ENCODE peak calls at places on chromosome 13, in nine cellular contexts. R is astrocyte of the spinal cord, G is HCT116, U is BE2C, M is fibroblast of mammary gland, S is left ventricle myocardium inferior, K is PC-9, D is mucosa of descending colon, F is tibial artery. V is an unnamed sample.

GRCh38 chr13:34357435-34358232 is 539.7 kb downstream of the RFC3 start:
- DNase-seq in U (no peak), R (peak), F (peak), K (peak), D (no peak), G (no peak), M (peak), S (no peak), V (peak)

GRCh38 chr13:74920945-74921725 is 560.8 kb downstream of the TBC1D4 start:
- DNase-seq in R (no peak), D (no peak), M (no peak), G (no peak), S (no peak), F (no peak), U (no peak), K (no peak), V (no peak)

GRCh38 chr13:31214379-31214778 is 14.6 kb downstream of the B3GLCT start:
- DNase-seq in U (no peak), R (no peak), S (no peak), G (no peak), F (no peak), M (no peak), D (no peak), K (no peak), V (no peak)

GRCh38 chr13:53015044-53015443 is 13.6 kb upstream of the OLFM4 start:
- DNase-seq in K (no peak), S (no peak), D (no peak), R (no peak), F (no peak), U (no peak), G (no peak), M (no peak), V (no peak)

GRCh38 chr13:52968074-52968700 is 60.4 kb upstream of the OLFM4 start:
- DNase-seq in R (peak), U (peak), M (peak), S (peak), G (peak), D (peak), K (peak), F (peak), V (peak)

GRCh38 chr13:110249326-110249725 is 57.6 kb downstream of the COL4A1 start:
- DNase-seq in R (no peak), S (no peak), F (no peak), G (no peak), D (no peak), U (no peak), M (no peak), K (no peak), V (no peak)

GRCh38 chr13:36131215-36131930 is at the start of gene DCLK1:
- DNase-seq in M (peak), K (no peak), R (peak), U (peak), S (peak), F (peak), G (no peak), D (peak), V (peak)

GRCh38 chr13:95349267-95349666 is 48.0 kb upstream of the ABCC4 start:
- DNase-seq in U (no peak), K (no peak), D (no peak), F (no peak), R (no peak), S (no peak), M (peak), G (no peak), V (no peak)

GRCh38 chr13:75760182-75760981 is 124.3 kb downstream of the LMO7 start:
- DNase-seq in R (no peak), D (peak), K (peak), F (no peak), S (no peak), M (peak), U (no peak), G (peak), V (no peak)

GRCh38 chr13:98856983-98857382 is 104.5 kb upstream of the SLC15A1 start:
- DNase-seq in D (peak), M (no peak), R (no peak), F (peak), K (no peak), U (no peak), S (no peak), G (no peak), V (no peak)

GRCh38 chr13:97696921-97697320 is 256.6 kb upstream of the IPO5 start:
- DNase-seq in D (no peak), R (no peak), M (no peak), U (no peak), F (no peak), S (no peak), K (no peak), G (no peak), V (peak)

GRCh38 chr13:97196340-97196739 is 25.8 kb upstream of the MBNL2 start:
- DNase-seq in S (no peak), R (no peak), F (no peak), U (no peak), M (no peak), D (no peak), G (no peak), K (no peak), V (no peak)

GRCh38 chr13:109131698-109132257 is 502.4 kb downstream of the MYO16 start:
- DNase-seq in U (no peak), F (no peak), R (peak), D (no peak), S (no peak), M (no peak), G (no peak), K (no peak), V (no peak)

GRCh38 chr13:59360108-59360507 is 803.6 kb downstream of the DIAPH3 start:
- DNase-seq in F (no peak), S (no peak), R (no peak), D (no peak), G (no peak), U (no peak), M (no peak), K (no peak), V (no peak)

GRCh38 chr13:28719656-28720055 is 886 bp upstream of the SLC46A3 start:
- DNase-seq in M (peak), U (no peak), K (no peak), S (no peak), R (peak), D (no peak), G (no peak), F (no peak), V (no peak)

GRCh38 chr13:97369269-97369893 is 64.6 kb upstream of the RAP2A start:
- DNase-seq in M (peak), D (no peak), K (no peak), U (no peak), S (no peak), G (no peak), F (no peak), R (no peak), V (no peak)

GRCh38 chr13:75751350-75751749 is 115.2 kb downstream of the LMO7 start:
- DNase-seq in S (no peak), G (no peak), K (no peak), R (no peak), U (no peak), D (no peak), M (no peak), F (no peak), V (no peak)

GRCh38 chr13:94711561-94712286 is 621 bp downstream of the SOX21 start:
- DNase-seq in F (no peak), D (peak), G (no peak), M (peak), U (peak), R (peak), S (no peak), K (no peak), V (peak)

GRCh38 chr13:98784666-98785065 is 32.2 kb upstream of the SLC15A1 start:
- DNase-seq in R (no peak), G (no peak), K (peak), S (no peak), U (no peak), M (no peak), F (no peak), D (no peak), V (no peak)

GRCh38 chr13:83162493-83162892 is 719.8 kb downstream of the SLITRK1 start:
- DNase-seq in K (no peak), S (no peak), M (peak), D (no peak), R (no peak), U (no peak), F (no peak), G (no peak), V (no peak)

GRCh38 chr13:33611016-33611805 is 206.7 kb upstream of the RFC3 start:
- DNase-seq in K (no peak), S (peak), D (peak), F (peak), R (peak), U (no peak), M (peak), G (no peak), V (no peak)

GRCh38 chr13:66780814-66781213 is 449.3 kb downstream of the PCDH9 start:
- DNase-seq in U (no peak), K (no peak), D (no peak), G (no peak), R (peak), S (no peak), F (no peak), M (peak), V (no peak)

GRCh38 chr13:59533561-59534337 is 630.0 kb downstream of the DIAPH3 start:
- DNase-seq in M (no peak), F (no peak), G (no peak), D (no peak), K (no peak), R (peak), S (no peak), U (no peak), V (no peak)

GRCh38 chr13:111388851-111389500 is 68.5 kb downstream of the TEX29 start:
- DNase-seq in U (no peak), S (no peak), F (peak), G (no peak), R (no peak), K (no peak), D (no peak), M (no peak), V (no peak)

GRCh38 chr13:105778196-105778595 is 757.3 kb downstream of the EFNB2 start:
- DNase-seq in F (no peak), D (no peak), U (no peak), S (no peak), K (no peak), M (peak), R (peak), G (no peak), V (no peak)

GRCh38 chr13:48783181-48783630 is 129.5 kb downstream of the CYSLTR2 start:
- DNase-seq in M (peak), U (peak), S (peak), F (peak), D (peak), R (peak), G (no peak), K (no peak), V (no peak)

GRCh38 chr13:113413178-113413897 is 40.0 kb downstream of the ADPRHL1 start:
- DNase-seq in R (peak), F (peak), D (no peak), S (no peak), G (no peak), U (no peak), M (no peak), K (no peak), V (no peak)

GRCh38 chr13:106349080-106349841 is 186.2 kb downstream of the EFNB2 start:
- DNase-seq in U (peak), F (peak), M (peak), R (peak), S (peak), D (peak), G (peak), K (peak), V (no peak)

GRCh38 chr13:90800082-90800746 is 547.3 kb upstream of the MIR17HG start:
- DNase-seq in F (peak), R (no peak), S (peak), U (peak), G (no peak), K (no peak), M (no peak), D (peak), V (no peak)

GRCh38 chr13:48009298-48009697 is 8.2 kb upstream of the SUCLA2 start:
- DNase-seq in F (no peak), S (no peak), U (no peak), D (no peak), R (peak), M (peak), K (peak), G (no peak), V (no peak)

GRCh38 chr13:106260352-106260751 is 275.1 kb downstream of the EFNB2 start:
- DNase-seq in S (no peak), K (no peak), G (no peak), D (no peak), F (no peak), R (no peak), M (no peak), U (no peak), V (no peak)

GRCh38 chr13:23672616-23673015 is 102.4 kb downstream of the TNFRSF19 start:
- DNase-seq in R (peak), G (no peak), D (no peak), U (no peak), M (no peak), K (no peak), F (no peak), S (no peak), V (no peak)

GRCh38 chr13:43316997-43317396 is 293.6 kb downstream of the DNAJC15 start:
- DNase-seq in D (peak), M (peak), U (peak), F (peak), K (no peak), S (no peak), G (no peak), R (peak), V (no peak)

GRCh38 chr13:112635323-112635722 is 47.4 kb upstream of the TUBGCP3 start:
- DNase-seq in M (no peak), U (no peak), K (no peak), G (no peak), S (no peak), F (no peak), R (no peak), D (no peak), V (no peak)

GRCh38 chr13:83536153-83536552 is 346.1 kb downstream of the SLITRK1 start:
- DNase-seq in U (no peak), M (no peak), G (no peak), K (no peak), F (no peak), S (no peak), D (no peak), R (no peak), V (no peak)

GRCh38 chr13:83907196-83907989 is 25.1 kb upstream of the SLITRK1 start:
- DNase-seq in K (no peak), F (no peak), G (no peak), U (no peak), D (no peak), M (no peak), S (no peak), R (no peak), V (no peak)

GRCh38 chr13:111993701-111994100 is 73.2 kb upstream of the SOX1 start:
- DNase-seq in K (no peak), S (no peak), F (no peak), M (no peak), D (no peak), G (no peak), U (no peak), R (no peak), V (no peak)

GRCh38 chr13:48110132-48110868 is 15.4 kb upstream of the MED4 start:
- DNase-seq in S (no peak), G (no peak), D (no peak), F (no peak), K (no peak), R (peak), M (no peak), U (no peak), V (no peak)

GRCh38 chr13:91623151-91623550 is 224.7 kb downstream of the GPC5 start:
- DNase-seq in U (no peak), S (no peak), K (no peak), F (no peak), R (no peak), M (no peak), D (no peak), G (no peak), V (no peak)

DNA sequence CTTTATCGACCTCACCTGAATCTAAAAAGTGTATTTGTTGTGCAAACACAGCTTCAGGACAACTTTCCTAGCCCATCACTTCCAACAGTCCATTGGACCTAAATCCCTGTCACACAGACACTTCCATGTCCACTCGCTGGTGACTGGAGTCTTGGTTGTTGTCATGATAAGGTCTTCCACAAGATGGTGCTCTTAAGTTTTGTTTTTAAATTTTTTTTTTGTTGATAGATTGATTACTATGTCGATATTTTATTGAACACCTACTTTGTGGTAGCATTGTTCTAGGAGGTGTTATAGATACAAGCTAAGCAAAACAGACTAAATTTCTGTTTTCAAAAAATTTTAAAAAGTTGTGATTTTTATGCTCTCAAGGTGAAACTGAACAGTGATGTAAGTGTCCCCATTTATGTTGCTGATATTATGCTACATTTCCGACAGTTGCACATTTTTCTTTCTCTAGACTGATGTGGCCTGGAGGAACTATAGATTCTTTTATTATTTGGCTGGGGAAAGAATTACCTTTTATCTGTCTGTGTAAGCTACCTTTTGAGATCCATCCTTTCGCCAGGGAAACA is 8.1 kb upstream of the ERICH6B start:
- DNase-seq in G (peak), D (no peak), S (no peak), R (peak), F (no peak), U (no peak), K (no peak), M (peak), V (no peak)
- TF ChIP-seq CTCF in G (peak), D (no peak), S (peak), R (peak), F (peak), U (peak), K (peak), M (peak), V (peak)

GRCh38 chr13:73335226-73335625 is 276.4 kb downstream of the KLF5 start:
- DNase-seq in R (peak), D (no peak), U (no peak), S (no peak), G (peak), M (peak), F (no peak), K (peak), V (peak)

GRCh38 chr13:73335938-73336337 is 277.1 kb downstream of the KLF5 start:
- DNase-seq in R (no peak), G (no peak), F (no peak), S (no peak), U (no peak), K (no peak), D (no peak), M (no peak), V (no peak)

GRCh38 chr13:73336789-73337188 is 278.0 kb downstream of the KLF5 start:
- DNase-seq in S (no peak), R (no peak), D (no peak), G (no peak), K (peak), F (no peak), M (no peak), U (no peak), V (no peak)

GRCh38 chr13:73331556-73331955 is 272.8 kb downstream of the KLF5 start:
- DNase-seq in R (no peak), G (no peak), M (no peak), D (no peak), F (no peak), K (no peak), U (no peak), S (no peak), V (no peak)

DNA sequence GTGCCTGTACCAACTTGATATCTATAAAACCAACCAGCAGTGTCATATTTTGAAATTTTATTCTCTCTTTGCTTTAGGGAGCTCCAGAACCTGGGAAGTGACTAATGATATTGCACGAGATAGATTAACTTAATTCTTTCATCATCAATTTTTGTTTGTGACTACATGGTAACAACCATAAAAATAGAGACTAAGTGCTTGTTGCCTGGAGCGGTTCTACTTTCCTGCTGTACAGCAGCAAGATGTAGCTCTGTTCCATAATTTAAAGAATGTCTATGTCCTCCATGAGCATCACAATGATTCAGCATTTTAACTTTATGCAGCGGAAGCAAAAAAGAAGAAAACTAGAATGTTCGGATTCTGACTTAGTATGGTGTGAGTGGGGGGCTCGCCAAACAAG is 275.7 kb downstream of the KLF5 start:
- DNase-seq in K (peak), M (peak), S (no peak), F (no peak), D (no peak), G (no peak), U (no peak), R (no peak), V (no peak)
- H3K4me3 ChIP-seq in K (no peak), M (no peak), S (no peak), F (no peak), D (no peak), G (peak), U (no peak), R (no peak), V (no peak)

GRCh38 chr13:41905600-41906254 is 55.2 kb downstream of the VWA8 start:
- DNase-seq in R (peak), U (no peak), G (peak), K (no peak), S (no peak), F (no peak), M (peak), D (no peak), V (no peak)
- TF ChIP-seq CTCF in R (peak), U (peak), G (peak), K (peak), S (peak), F (peak), M (peak), D (no peak), V (no peak)

GRCh38 chr13:46355088-46355468 is 32.0 kb downstream of the RUBCNL start:
- DNase-seq in D (no peak), G (no peak), M (no peak), U (no peak), R (no peak), F (no peak), K (no peak), S (no peak), V (no peak)
- H3K4me3 ChIP-seq in D (no peak), G (no peak), M (peak), U (no peak), R (no peak), F (no peak), K (no peak), S (no peak), V (no peak)

DNA sequence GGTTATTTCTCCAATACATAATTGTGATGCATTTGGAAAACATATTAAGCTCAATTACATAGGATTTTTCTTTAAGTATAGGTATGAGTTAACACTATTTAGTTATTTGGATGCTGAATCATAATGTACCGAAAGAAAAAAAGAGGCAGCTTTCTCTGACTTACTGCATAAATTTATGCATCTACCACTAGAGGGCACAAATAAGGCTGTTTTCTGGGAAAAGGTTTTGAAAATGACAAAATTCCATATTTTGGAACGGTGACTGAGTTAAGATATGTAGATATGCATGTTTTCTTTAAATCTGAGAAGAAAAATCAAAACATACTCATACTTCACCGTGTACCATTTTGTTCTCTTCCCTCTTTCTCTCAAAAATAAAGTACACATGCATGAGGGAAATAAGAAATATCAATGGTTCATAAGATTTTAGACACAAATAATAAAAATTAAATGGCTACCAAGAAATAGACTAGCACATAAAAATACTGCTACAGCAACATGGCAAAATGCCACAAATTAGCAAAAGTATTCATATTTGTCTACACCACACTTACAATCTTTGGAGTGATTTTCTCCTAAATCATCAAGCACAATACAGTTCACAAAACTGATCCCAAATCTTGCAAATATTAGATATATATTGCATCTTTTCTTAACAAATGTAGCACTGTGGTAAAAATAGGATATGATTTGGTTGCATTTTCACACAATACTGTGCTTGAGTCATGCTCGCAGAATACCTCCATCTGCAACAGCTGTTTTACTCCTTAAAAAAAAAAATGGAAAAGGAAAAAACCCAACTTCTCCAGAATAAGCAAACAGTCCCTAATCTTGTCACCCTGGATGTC is 260.0 kb downstream of the FGF14 start:
- DNase-seq in R (peak), G (no peak), D (no peak), S (no peak), U (no peak), K (no peak), M (peak), F (no peak), V (no peak)
- TF ChIP-seq CTCF in R (peak), G (peak), D (no peak), S (peak), U (peak), K (peak), M (peak), F (peak), V (peak)